ENCODE peak calls at places on chromosomes 12 and 14, in ten cellular contexts. A is left ventricle myocardium inferior; Y is non-pigmented ciliary epithelial cell; S is ACHN; R is sigmoid colon; F is activated CD4-positive, alpha-beta memory T cell treated with anti-CD3 and anti-CD28 coated beads, Interleukin-2, amount 10 ng/mL, durations not matched to agents 7 days and 5 days; M is foreskin fibroblast; J is heart left ventricle; X is D341Med; L is MCF 10A. Q is an unnamed sample.

GRCh38 chr14:97178781-97179180 is 381.6 kb downstream of the VRK1 start:
- DNase-seq in F (no peak), M (no peak), R (no peak), J (no peak), A (no peak), S (no peak), X (no peak), L (peak; percentile 82), Y (no peak), Q (no peak)

GRCh38 chr12:105330938-105331804 is 680 bp downstream of the C12orf75 start:
- DNase-seq in L (peak; percentile 30), X (peak; percentile 77), A (no peak), M (peak; percentile 65), F (peak; percentile 52), R (no peak), J (peak; percentile 29), Y (no peak), S (peak; percentile 46), Q (no peak)

GRCh38 chr12:53652366-53652765 is 23.5 kb downstream of the ATP5MC2 start:
- DNase-seq in S (peak; percentile 14), R (no peak), X (no peak), Y (no peak), A (no peak), J (no peak), F (no peak), L (no peak), M (no peak), Q (peak; percentile 21)

GRCh38 chr12:6082613-6083012 is 41.9 kb downstream of the VWF start:
- DNase-seq in L (no peak), F (no peak), S (no peak), M (no peak), A (no peak), R (peak; percentile 48), Y (no peak), J (no peak), X (no peak), Q (no peak)

GRCh38 chr14:21097616-21098133 is 780 bp downstream of the ZNF219 start:
- DNase-seq in S (no peak), F (no peak), L (no peak), X (no peak), M (no peak), A (no peak), R (no peak), Y (no peak), J (no peak), Q (no peak)

GRCh38 chr12:123269395-123269892 is 2.2 kb downstream of the CDK2AP1 start:
- DNase-seq in Y (no peak), L (no peak), A (peak; percentile 73), J (peak; percentile 84), F (peak; percentile 37), X (peak; percentile 72), M (peak; percentile 82), R (peak; percentile 88), S (no peak), Q (peak; percentile 39)

GRCh38 chr12:78674311-78675085 is 190.1 kb upstream of the SYT1 start:
- DNase-seq in L (peak; percentile 15), A (no peak), F (no peak), R (no peak), Y (no peak), S (peak; percentile 33), M (peak; percentile 58), J (no peak), X (no peak), Q (peak; percentile 73)

GRCh38 chr14:98259881-98260280 is 1012.1 kb downstream of the BCL11B start:
- DNase-seq in J (no peak), X (no peak), L (no peak), R (no peak), F (no peak), Y (no peak), M (no peak), S (no peak), A (no peak), Q (no peak)

GRCh38 chr12:14871886-14872285 is 13.8 kb downstream of the MGP start:
- DNase-seq in M (no peak), J (no peak), S (no peak), Y (no peak), L (no peak), A (no peak), F (no peak), X (no peak), R (no peak), Q (no peak)

GRCh38 chr12:123356159-123356670 is 8.4 kb downstream of the SBNO1 start:
- DNase-seq in R (no peak), L (no peak), A (no peak), J (no peak), X (no peak), M (no peak), S (no peak), Y (no peak), F (no peak), Q (no peak)

GRCh38 chr12:50174971-50175715 is 8.0 kb upstream of the CERS5 start:
- DNase-seq in F (no peak), S (peak; percentile 88), Y (no peak), L (peak; percentile 81), R (no peak), X (peak; percentile 45), M (peak; percentile 86), J (no peak), A (no peak), Q (no peak)

GRCh38 chr14:67964391-67964812 is 144.8 kb downstream of the RAD51B start:
- DNase-seq in L (peak; percentile 74), M (peak; percentile 77), X (no peak), R (no peak), A (no peak), S (no peak), J (no peak), F (no peak), Y (no peak), Q (no peak)

GRCh38 chr12:120439646-120440247 is 1.8 kb downstream of the COX6A1 start:
- DNase-seq in X (peak; percentile 84), J (no peak), Y (peak; percentile 6), R (no peak), F (peak; percentile 79), A (peak; percentile 29), L (peak; percentile 74), M (peak; percentile 80), S (peak; percentile 85), Q (peak; percentile 24)

GRCh38 chr14:30227436-30227835 is 299.8 kb upstream of the PRKD1 start:
- DNase-seq in J (no peak), A (peak; percentile 37), M (peak; percentile 50), L (no peak), X (no peak), R (peak; percentile 74), S (no peak), Y (no peak), F (no peak), Q (no peak)